ENCODE peak calls at places on chromosomes 7 and 10, in eight cellular contexts. M, E, V, F, U, C, I and H are unnamed samples.

GRCh38 chr10:101250136-101250535 is 20.9 kb upstream of the LBX1 start:
- DNase-seq in M (no peak), E (no peak), V (no peak), F (no peak), U (no peak), C (no peak), I (no peak), H (no peak)

GRCh38 chr7:73668103-73668937 is 689 bp downstream of the VPS37D start:
- DNase-seq in M (no peak), E (no peak), V (no peak), F (peak), U (no peak), C (no peak), I (no peak), H (no peak)

GRCh38 chr10:28411648-28412047 is 108.8 kb upstream of the MPP7 start:
- DNase-seq in M (peak), E (no peak), V (no peak), F (no peak), U (no peak), C (no peak), I (no peak), H (no peak)

GRCh38 chr10:86958831-86959736 is 685 bp downstream of the SNCG start:
- DNase-seq in M (peak), E (no peak), V (peak), F (peak), U (no peak), C (peak), I (no peak), H (peak)

GRCh38 chr10:44961931-44962750 is 2.5 kb downstream of the RASSF4 start:
- DNase-seq in M (no peak), E (no peak), V (no peak), F (no peak), U (no peak), C (no peak), I (no peak), H (no peak)

GRCh38 chr10:44310762-44311562 is 73.9 kb downstream of the CXCL12 start:
- DNase-seq in M (no peak), E (peak), V (peak), F (peak), U (peak), C (peak), I (peak), H (peak)

GRCh38 chr10:23439920-23440875 is 1.3 kb downstream of the OTUD1 start:
- DNase-seq in M (peak), E (peak), V (peak), F (peak), U (peak), C (peak), I (peak), H (peak)

GRCh38 chr10:17214991-17215781 is 12.9 kb upstream of the VIM start:
- DNase-seq in M (peak), E (no peak), V (peak), F (peak), U (no peak), C (peak), I (no peak), H (peak)

GRCh38 chr7:151506901-151507382 is 12.8 kb downstream of the RHEB start:
- DNase-seq in M (peak), E (no peak), V (no peak), F (no peak), U (no peak), C (no peak), I (no peak), H (no peak)

GRCh38 chr7:100719523-100720319 is 547 bp upstream of the EPO start:
- DNase-seq in M (peak), E (peak), V (peak), F (peak), U (no peak), C (peak), I (no peak), H (peak)

GRCh38 chr10:108789911-108790310 is 1133.4 kb downstream of the XPNPEP1 start:
- DNase-seq in M (peak), E (no peak), V (peak), F (peak), U (no peak), C (peak), I (no peak), H (no peak)

GRCh38 chr7:84040365-84040764 is 154.2 kb downstream of the SEMA3A start:
- DNase-seq in M (no peak), E (no peak), V (no peak), F (no peak), U (no peak), C (no peak), I (no peak), H (no peak)

GRCh38 chr7:80439894-80440811 is 71.7 kb downstream of the GNAT3 start:
- DNase-seq in M (peak), E (no peak), V (peak), F (peak), U (no peak), C (peak), I (no peak), H (peak)

GRCh38 chr7:47901542-47901941 is 46.7 kb downstream of the PKD1L1 start:
- DNase-seq in M (no peak), E (no peak), V (peak), F (peak), U (no peak), C (peak), I (no peak), H (no peak)
- TF ChIP-seq CTCF in M (no peak), E (no peak), V (no peak), F (no peak), U (no peak), C (no peak), I (no peak), H (no peak)

GRCh38 chr10:122165492-122165832 is 105.6 kb upstream of the BTBD16 start:
- DNase-seq in M (no peak), E (no peak), V (no peak), F (no peak), U (no peak), C (no peak), I (no peak), H (no peak)
- TF ChIP-seq CTCF in M (no peak), E (no peak), V (no peak), F (no peak), U (no peak), C (no peak), I (no peak), H (no peak)

DNA sequence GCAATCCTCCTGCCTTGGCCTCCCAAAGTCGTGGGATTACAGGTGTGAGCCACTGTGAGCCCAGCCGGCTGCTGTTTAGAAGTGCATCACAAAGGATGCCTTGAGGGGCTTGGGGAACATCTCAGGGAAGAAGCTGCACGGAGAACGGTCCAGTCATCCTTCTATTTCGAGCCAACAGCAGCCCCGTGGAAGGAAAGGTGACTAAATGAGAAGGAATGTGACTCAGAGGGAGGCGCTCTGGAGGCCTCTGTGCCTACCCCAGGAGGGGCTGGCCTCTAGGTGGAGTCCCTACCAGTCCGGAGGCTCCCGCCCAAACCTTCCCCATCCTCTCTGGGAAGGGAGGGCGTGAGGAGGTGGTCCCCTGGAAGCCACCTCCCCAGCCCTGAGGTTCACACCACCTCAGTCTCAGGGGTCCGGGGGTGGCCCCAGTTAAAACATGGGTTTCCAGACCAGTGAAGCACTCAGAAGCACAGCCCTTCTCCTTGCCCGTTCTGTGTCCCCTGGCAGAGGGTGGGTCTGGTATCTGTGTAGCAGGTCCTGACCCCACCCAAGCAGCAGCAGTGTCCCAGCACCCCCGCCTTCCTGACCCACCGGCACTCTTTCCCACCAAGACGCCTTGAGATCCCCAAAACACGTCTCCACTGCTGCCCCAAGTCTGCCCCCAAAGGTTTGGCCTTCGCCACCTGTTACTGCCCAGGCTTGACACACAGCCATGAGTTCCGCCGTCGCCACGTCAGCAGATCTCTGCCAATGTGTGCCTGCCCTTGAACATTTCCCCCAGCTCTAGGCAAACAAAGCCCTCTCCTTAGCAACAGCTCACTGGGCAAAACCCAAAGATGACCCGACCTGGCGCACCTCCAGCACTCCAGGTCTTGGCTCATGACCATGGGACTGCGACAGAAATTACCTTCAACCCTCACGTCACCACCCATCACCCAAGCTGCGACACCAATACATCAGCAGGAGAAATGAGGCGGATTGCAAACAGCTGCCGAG is 75.9 kb downstream of the CTBP2 start:
- DNase-seq in M (peak), E (no peak), V (peak), F (peak), U (no peak), C (peak), I (no peak), H (no peak)
- TF ChIP-seq CTCF in M (peak), E (no peak), V (peak), F (peak), U (no peak), C (peak), I (no peak), H (no peak)

GRCh38 chr10:74736029-74736428 is 90.4 kb upstream of the KAT6B start:
- DNase-seq in M (no peak), E (no peak), V (no peak), F (no peak), U (no peak), C (no peak), I (no peak), H (no peak)

GRCh38 chr10:74738052-74738451 is 88.3 kb upstream of the KAT6B start:
- DNase-seq in M (no peak), E (no peak), V (peak), F (peak), U (no peak), C (no peak), I (no peak), H (peak)

GRCh38 chr10:74738543-74738942 is 87.9 kb upstream of the KAT6B start:
- DNase-seq in M (no peak), E (no peak), V (no peak), F (no peak), U (no peak), C (no peak), I (no peak), H (peak)

GRCh38 chr10:74743401-74743800 is 83.0 kb upstream of the KAT6B start:
- DNase-seq in M (no peak), E (no peak), V (no peak), F (no peak), U (no peak), C (no peak), I (no peak), H (no peak)

GRCh38 chr10:74738985-74739567 is 87.3 kb upstream of the KAT6B start:
- DNase-seq in M (peak), E (peak), V (peak), F (peak), U (no peak), C (peak), I (no peak), H (peak)
- TF ChIP-seq CTCF in M (peak), E (no peak), V (peak), F (peak), U (no peak), C (peak), I (no peak), H (peak)

GRCh38 chr7:82173400-82174021 is 270.1 kb downstream of the CACNA2D1 start:
- DNase-seq in M (no peak), E (no peak), V (no peak), F (no peak), U (no peak), C (no peak), I (no peak), H (no peak)
- TF ChIP-seq CTCF in M (no peak), E (no peak), V (no peak), F (no peak), U (no peak), C (no peak), I (no peak), H (no peak)

GRCh38 chr7:149293338-149293737 is 31.3 kb downstream of the ZNF783 start:
- DNase-seq in M (no peak), E (no peak), V (no peak), F (no peak), U (peak), C (no peak), I (no peak), H (no peak)
- TF ChIP-seq CTCF in M (no peak), E (no peak), V (no peak), F (no peak), U (no peak), C (no peak), I (no peak), H (no peak)

GRCh38 chr10:2619472-2619871 is 447.9 kb upstream of the PFKP start:
- DNase-seq in M (no peak), E (no peak), V (no peak), F (peak), U (no peak), C (no peak), I (no peak), H (peak)
- TF ChIP-seq CTCF in M (no peak), E (no peak), V (no peak), F (no peak), U (no peak), C (peak), I (no peak), H (peak)

GRCh38 chr10:103897241-103897774 is 20.7 kb downstream of the STN1 start:
- DNase-seq in M (no peak), E (no peak), V (no peak), F (peak), U (no peak), C (no peak), I (no peak), H (no peak)
- TF ChIP-seq CTCF in M (no peak), E (no peak), V (no peak), F (no peak), U (no peak), C (no peak), I (no peak), H (no peak)